ENCODE peak calls at places on chromosome 20, in five cellular contexts. W, C, I, Z and K are unnamed samples.

GRCh38 chr20:7728373-7728772 is 211.9 kb downstream of the HAO1 start:
- DNase-seq in W (no peak), C (no peak), I (no peak), Z (no peak), K (no peak)

GRCh38 chr20:61253264-61253639 is 1.2 kb downstream of the CDH4 start:
- DNase-seq in W (no peak), C (no peak), I (peak), Z (peak), K (no peak)

GRCh38 chr20:3786126-3786484 is 435 bp downstream of the CENPB start:
- DNase-seq in W (no peak), C (no peak), I (peak), Z (no peak), K (peak)

GRCh38 chr20:542777-543368 is 717 bp downstream of the CSNK2A1 start:
- DNase-seq in W (no peak), C (no peak), I (peak), Z (peak), K (no peak)

GRCh38 chr20:57397693-57398108 is 6.5 kb downstream of the RBM38 start:
- DNase-seq in W (peak), C (peak), I (no peak), Z (no peak), K (peak)

GRCh38 chr20:52372169-52372568 is 180.6 kb upstream of the ZFP64 start:
- DNase-seq in W (no peak), C (no peak), I (no peak), Z (no peak), K (no peak)

GRCh38 chr20:694496-694895 is 18.9 kb upstream of the SCRT2 start:
- DNase-seq in W (no peak), C (peak), I (no peak), Z (no peak), K (no peak)

GRCh38 chr20:45951474-45951873 is 17.0 kb downstream of the PCIF1 start:
- DNase-seq in W (no peak), C (no peak), I (no peak), Z (no peak), K (no peak)

GRCh38 chr20:56469077-56469449 is 636 bp downstream of the RTF2 start:
- DNase-seq in W (no peak), C (no peak), I (no peak), Z (no peak), K (no peak)

GRCh38 chr20:9609892-9610502 is 95.6 kb downstream of the LAMP5 start:
- DNase-seq in W (no peak), C (no peak), I (peak), Z (no peak), K (no peak)

GRCh38 chr20:44809380-44810060 is 826 bp downstream of the RIMS4 start:
- DNase-seq in W (no peak), C (no peak), I (no peak), Z (no peak), K (no peak)

GRCh38 chr20:12482661-12483060 is 526.1 kb upstream of the SPTLC3 start:
- DNase-seq in W (no peak), C (no peak), I (peak), Z (no peak), K (no peak)

GRCh38 chr20:51767018-51767866 is 948 bp downstream of the ATP9A start:
- DNase-seq in W (peak), C (peak), I (peak), Z (peak), K (peak)

GRCh38 chr20:57561356-57562279 is 708 bp downstream of the PCK1 start:
- DNase-seq in W (no peak), C (no peak), I (no peak), Z (no peak), K (no peak)

GRCh38 chr20:57794600-57795346 is 85.0 kb upstream of the PMEPA1 start:
- DNase-seq in W (no peak), C (no peak), I (no peak), Z (no peak), K (no peak)

GRCh38 chr20:4787825-4788224 is 66.1 kb downstream of the PRND start:
- DNase-seq in W (no peak), C (no peak), I (no peak), Z (no peak), K (no peak)

GRCh38 chr20:16569218-16570153 is 3.8 kb downstream of the KIF16B start:
- DNase-seq in W (no peak), C (no peak), I (no peak), Z (no peak), K (no peak)

GRCh38 chr20:10990625-10991382 is 317.0 kb upstream of the JAG1 start:
- DNase-seq in W (no peak), C (no peak), I (no peak), Z (no peak), K (no peak)

GRCh38 chr20:38932457-38933120 is 6.4 kb downstream of the FAM83D start:
- DNase-seq in W (no peak), C (no peak), I (no peak), Z (no peak), K (no peak)

GRCh38 chr20:17530716-17531536 is at the start of gene BFSP1:
- DNase-seq in W (peak), C (no peak), I (peak), Z (peak), K (peak)

GRCh38 chr20:38874460-38875169 is 51.6 kb upstream of the FAM83D start:
- DNase-seq in W (peak), C (no peak), I (no peak), Z (no peak), K (peak)

GRCh38 chr20:1317545-1318255 is 11.2 kb downstream of the SDCBP2 start:
- DNase-seq in W (no peak), C (no peak), I (no peak), Z (no peak), K (no peak)

GRCh38 chr20:31694842-31695593 is 27.6 kb downstream of the BCL2L1 start:
- DNase-seq in W (no peak), C (no peak), I (no peak), Z (no peak), K (no peak)
- H3K27ac ChIP-seq in W (no peak), C (peak), I (peak), Z (peak), K (peak)

GRCh38 chr20:50734730-50735679 is 3.6 kb downstream of the PARD6B start:
- DNase-seq in W (no peak), C (no peak), I (no peak), Z (no peak), K (no peak)

GRCh38 chr20:50735813-50736212 is 4.4 kb downstream of the PARD6B start:
- DNase-seq in W (no peak), C (no peak), I (no peak), Z (no peak), K (no peak)

GRCh38 chr20:50731930-50732690 is 730 bp downstream of the PARD6B start:
- DNase-seq in W (no peak), C (no peak), I (no peak), Z (peak), K (no peak)

GRCh38 chr20:50733644-50734349 is 2.4 kb downstream of the PARD6B start:
- DNase-seq in W (no peak), C (no peak), I (no peak), Z (no peak), K (no peak)

DNA sequence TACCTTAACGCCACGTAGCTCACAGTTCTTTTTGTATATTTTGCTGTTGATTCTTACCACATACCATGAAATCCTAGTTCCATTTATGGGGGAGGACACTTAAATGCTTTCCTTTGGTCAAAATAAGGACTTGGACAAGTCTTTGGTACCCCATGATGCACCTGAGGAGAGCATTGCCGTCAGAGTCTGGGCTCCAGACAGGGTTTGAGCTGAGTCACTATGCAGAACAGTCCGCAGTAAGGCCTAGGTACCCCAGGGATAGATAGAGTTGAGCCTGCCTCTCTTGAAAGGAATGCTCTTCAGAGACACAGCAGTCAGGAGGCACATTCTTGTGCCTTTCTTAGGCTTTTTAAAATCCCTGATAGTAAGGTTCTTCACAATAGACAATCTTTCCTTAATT is 6.0 kb downstream of the PARD6B start:
- DNase-seq in W (no peak), C (no peak), I (no peak), Z (no peak), K (no peak)
- H3K4me3 ChIP-seq in W (no peak), C (no peak), I (no peak), Z (no peak), K (no peak)

GRCh38 chr20:62488470-62488869 is 12.7 kb upstream of the GATA5 start:
- DNase-seq in W (no peak), C (no peak), I (no peak), Z (no peak), K (no peak)

GRCh38 chr20:62489940-62490263 is 14.1 kb upstream of the GATA5 start:
- DNase-seq in W (no peak), C (no peak), I (no peak), Z (no peak), K (no peak)

GRCh38 chr20:62487564-62488086 is 11.8 kb upstream of the GATA5 start:
- DNase-seq in W (no peak), C (no peak), I (peak), Z (no peak), K (no peak)

GRCh38 chr20:62487125-62487524 is 11.3 kb upstream of the GATA5 start:
- DNase-seq in W (no peak), C (no peak), I (no peak), Z (no peak), K (no peak)

GRCh38 chr20:62489186-62489939 is 13.6 kb upstream of the GATA5 start:
- DNase-seq in W (no peak), C (no peak), I (peak), Z (peak), K (no peak)
- H3K27ac ChIP-seq in W (no peak), C (no peak), I (peak), Z (peak), K (no peak)

GRCh38 chr20:2654831-2655230 is 2.4 kb downstream of the NOP56 start:
- DNase-seq in W (no peak), C (no peak), I (no peak), Z (no peak), K (no peak)

GRCh38 chr20:2655331-2656116 is 3.1 kb downstream of the NOP56 start:
- DNase-seq in W (no peak), C (no peak), I (no peak), Z (no peak), K (no peak)

GRCh38 chr20:2652724-2653510 is 485 bp downstream of the NOP56 start:
- DNase-seq in W (no peak), C (no peak), I (peak), Z (no peak), K (no peak)

GRCh38 chr20:2653511-2654383 is 1.3 kb downstream of the NOP56 start:
- DNase-seq in W (no peak), C (no peak), I (no peak), Z (no peak), K (no peak)

DNA sequence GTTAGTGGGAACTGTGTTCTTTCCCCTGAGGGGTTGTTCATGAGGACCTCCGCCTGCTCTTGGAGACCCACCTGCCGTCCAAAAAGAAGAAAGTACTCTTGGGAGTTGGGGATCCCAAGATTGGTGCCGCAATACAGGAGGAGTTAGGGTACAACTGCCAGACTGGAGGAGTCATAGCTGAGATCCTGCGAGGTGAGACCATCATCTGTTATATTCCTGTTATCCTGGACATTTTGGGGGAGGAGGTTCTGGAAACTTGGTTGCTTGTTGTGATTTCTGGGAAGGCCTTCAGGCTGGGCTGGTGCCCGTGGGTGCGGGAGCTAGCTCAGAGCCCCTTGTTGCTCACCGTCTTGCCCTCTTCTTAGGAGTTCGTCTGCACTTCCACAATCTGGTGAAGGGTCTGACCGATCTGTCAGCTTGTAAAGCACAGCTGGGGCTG is 2.0 kb downstream of the NOP56 start:
- DNase-seq in W (no peak), C (no peak), I (no peak), Z (no peak), K (no peak)
- H3K4me3 ChIP-seq in W (no peak), C (no peak), I (no peak), Z (peak), K (peak)

DNA sequence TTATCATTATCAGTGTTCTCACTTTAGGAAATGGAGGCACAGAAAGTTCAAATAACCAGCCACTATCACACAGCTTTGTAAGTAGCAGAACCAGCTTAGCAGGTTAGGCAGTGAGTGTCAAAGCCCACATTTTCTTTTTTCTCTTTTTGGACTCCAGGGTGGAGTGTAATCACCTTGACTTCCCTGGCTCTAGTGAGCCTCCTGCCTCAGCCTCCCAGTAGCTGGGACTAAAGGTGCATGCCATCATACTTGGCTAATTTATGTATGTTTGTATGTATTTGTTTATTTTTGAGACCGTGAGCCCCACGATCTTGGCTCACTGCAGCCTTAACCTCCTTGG is 7.8 kb upstream of the NCOA3 start:
- DNase-seq in W (no peak), C (no peak), I (peak), Z (no peak), K (no peak)
- H3K27ac ChIP-seq in W (no peak), C (peak), I (peak), Z (peak), K (no peak)

DNA sequence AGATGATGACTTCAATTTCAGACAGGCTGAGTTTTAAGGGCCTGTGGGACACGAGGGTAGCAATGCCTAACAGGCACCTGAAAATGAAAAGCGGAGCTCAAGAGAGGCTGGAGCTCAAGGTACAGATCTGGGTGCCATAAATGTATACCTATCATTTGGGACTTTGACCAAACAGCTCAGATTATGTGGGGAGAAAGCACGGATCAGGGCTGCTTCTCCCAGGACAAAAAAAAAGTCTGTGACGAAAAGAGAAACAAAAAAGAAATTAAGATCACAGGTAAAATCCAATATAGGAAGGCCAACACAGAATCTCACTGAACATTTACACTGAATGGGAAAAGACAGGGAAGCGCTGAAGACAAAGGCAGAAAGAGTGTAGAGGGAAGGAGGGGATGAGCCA is 1.9 kb downstream of the PRELID3B start:
- DNase-seq in W (no peak), C (no peak), I (peak), Z (no peak), K (no peak)
- H3K4me3 ChIP-seq in W (no peak), C (no peak), I (peak), Z (peak), K (no peak)

GRCh38 chr20:37231970-37232620 is 29.5 kb downstream of the GHRH start:
- DNase-seq in W (no peak), C (no peak), I (no peak), Z (no peak), K (no peak)

GRCh38 chr20:37236462-37236861 is 25.2 kb downstream of the GHRH start:
- DNase-seq in W (no peak), C (peak), I (no peak), Z (no peak), K (no peak)

GRCh38 chr20:37235065-37235464 is 26.5 kb downstream of the GHRH start:
- DNase-seq in W (no peak), C (peak), I (no peak), Z (no peak), K (no peak)

GRCh38 chr20:37234254-37234581 is 27.4 kb downstream of the GHRH start:
- DNase-seq in W (no peak), C (no peak), I (no peak), Z (no peak), K (no peak)

GRCh38 chr20:37233471-37234253 is 28.0 kb downstream of the GHRH start:
- DNase-seq in W (no peak), C (no peak), I (no peak), Z (no peak), K (no peak)
- H3K27ac ChIP-seq in W (no peak), C (no peak), I (no peak), Z (no peak), K (no peak)

GRCh38 chr20:20022498-20022897 is 5.3 kb downstream of the NAA20 start:
- DNase-seq in W (no peak), C (no peak), I (no peak), Z (no peak), K (no peak)
- H3K4me3 ChIP-seq in W (no peak), C (no peak), I (no peak), Z (no peak), K (no peak)

DNA sequence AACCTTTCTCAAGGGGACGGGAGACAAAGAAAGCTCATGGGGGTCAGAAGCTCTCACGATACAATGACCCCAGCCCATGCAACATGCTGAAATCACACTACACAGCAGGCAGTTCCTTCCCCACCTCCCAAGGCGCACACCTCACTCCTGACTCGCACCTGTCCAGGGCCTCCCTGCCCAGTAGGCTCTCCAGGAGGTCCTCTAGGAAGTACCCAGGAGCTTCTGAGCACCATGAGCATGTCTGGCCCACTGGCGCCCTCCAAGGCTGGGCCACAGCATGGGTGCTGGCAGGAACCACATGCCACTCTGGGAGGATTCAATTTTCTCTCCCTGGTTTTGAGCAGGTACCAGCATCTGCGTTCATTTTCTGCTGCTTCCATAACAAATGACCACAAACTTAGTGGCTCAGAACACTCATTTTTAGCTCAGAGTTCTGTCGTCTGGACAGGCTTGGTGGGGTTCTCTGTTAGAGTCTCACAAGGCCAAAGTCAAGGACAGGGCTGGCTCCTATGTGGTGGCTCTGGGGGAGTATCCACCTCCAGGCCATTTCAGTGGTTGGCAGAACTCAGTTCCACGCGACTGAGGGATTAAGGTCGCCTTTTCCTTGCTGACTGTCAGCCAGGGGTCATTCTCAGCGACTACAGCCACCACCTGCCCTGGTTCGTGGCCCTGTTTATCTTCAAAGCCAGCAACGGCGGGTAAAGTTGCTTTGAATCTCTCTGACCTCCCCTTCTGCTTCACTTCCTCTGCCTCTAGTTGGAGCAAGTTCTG is 32.7 kb downstream of the ACSS1 start:
- DNase-seq in W (no peak), C (peak), I (no peak), Z (no peak), K (no peak)
- H3K27ac ChIP-seq in W (no peak), C (no peak), I (no peak), Z (no peak), K (no peak)